ENCODE peak calls at places on chromosomes 3 and 15, in ten cellular contexts. B is ovary, L is upper lobe of left lung, P is DND-41, D is pancreas, K is psoas muscle, O is fibroblast of lung, N is breast epithelium, Y is uterus, J is upper lobe of right lung. A is an unnamed sample. For H3K36me3 and H3K27me3, the result is how much of the 10 kb centered on the place peaks cover.

GRCh38 chr3:73026702-73027101 is 30.1 kb downstream of the PPP4R2 start:
- DNase-seq in B (no peak), L (no peak), P (no peak), D (no peak), K (no peak), O (no peak), N (no peak), Y (no peak), J (no peak), A (no peak)

GRCh38 chr3:53506763-53507145 is 12.3 kb downstream of the CACNA1D start:
- DNase-seq in B (no peak), L (no peak), P (no peak), D (no peak), K (no peak), O (no peak), N (no peak), Y (no peak), J (no peak), A (no peak)

GRCh38 chr3:72523409-72524172 is 324.7 kb downstream of the SHQ1 start:
- DNase-seq in B (no peak), L (no peak), P (no peak), D (peak), K (peak), O (no peak), N (no peak), Y (no peak), J (no peak), A (peak)

GRCh38 chr3:49683162-49683561 is 6.1 kb downstream of the MST1 start:
- DNase-seq in B (no peak), L (no peak), P (no peak), D (no peak), K (no peak), O (no peak), N (no peak), Y (no peak), J (no peak), A (no peak)

GRCh38 chr3:38646630-38647029 is 2.9 kb downstream of the SCN5A start:
- DNase-seq in B (no peak), L (no peak), P (no peak), D (no peak), K (no peak), O (peak), N (no peak), Y (no peak), J (no peak), A (no peak)

GRCh38 chr15:73941044-73941443 is 14.8 kb downstream of the LOXL1 start:
- DNase-seq in B (no peak), L (no peak), P (no peak), D (no peak), K (no peak), O (peak), N (no peak), Y (no peak), J (no peak), A (no peak)

GRCh38 chr3:128307029-128307633 is 153.8 kb downstream of the EEFSEC start:
- DNase-seq in B (no peak), L (no peak), P (no peak), D (no peak), K (no peak), O (no peak), N (no peak), Y (no peak), J (no peak), A (no peak)

GRCh38 chr15:73305331-73306211 is 63.2 kb downstream of the HCN4 start:
- DNase-seq in B (no peak), L (no peak), P (peak), D (no peak), K (no peak), O (peak), N (no peak), Y (no peak), J (no peak), A (no peak)

GRCh38 chr15:77060560-77060959 is 10.3 kb downstream of the TSPAN3 start:
- DNase-seq in B (no peak), L (no peak), P (no peak), D (no peak), K (no peak), O (peak), N (no peak), Y (no peak), J (no peak), A (no peak)

GRCh38 chr3:95028688-95029087 is 965.8 kb downstream of the NSUN3 start:
- DNase-seq in B (no peak), L (no peak), P (no peak), D (no peak), K (no peak), O (no peak), N (no peak), Y (no peak), J (no peak), A (no peak)

GRCh38 chr3:195908439-195909293 is at the start of gene TNK2:
- DNase-seq in B (no peak), L (peak), P (peak), D (no peak), K (peak), O (no peak), N (no peak), Y (no peak), J (peak), A (peak)

GRCh38 chr3:78096488-78097255 is 1056.8 kb downstream of the ROBO2 start:
- DNase-seq in B (no peak), L (no peak), P (no peak), D (no peak), K (no peak), O (no peak), N (no peak), Y (no peak), J (no peak), A (no peak)

GRCh38 chr3:185527364-185527763 is 25.0 kb downstream of the LIPH start:
- DNase-seq in B (no peak), L (no peak), P (no peak), D (no peak), K (no peak), O (no peak), N (no peak), Y (no peak), J (no peak), A (no peak)

GRCh38 chr3:190505381-190506003 is 8.4 kb upstream of the IL1RAP start:
- DNase-seq in B (no peak), L (no peak), P (no peak), D (no peak), K (no peak), O (no peak), N (no peak), Y (no peak), J (no peak), A (no peak)

GRCh38 chr3:151015762-151016161 is 43.2 kb upstream of the CLRN1 start:
- DNase-seq in B (no peak), L (no peak), P (no peak), D (no peak), K (no peak), O (no peak), N (no peak), Y (no peak), J (no peak), A (no peak)

GRCh38 chr3:48960841-48961413 is 29.1 kb upstream of the P4HTM start:
- DNase-seq in B (no peak), L (no peak), P (no peak), D (no peak), K (no peak), O (peak), N (no peak), Y (no peak), J (no peak), A (no peak)

GRCh38 chr15:67070150-67070549 is 4.7 kb downstream of the SMAD3 start:
- DNase-seq in B (no peak), L (no peak), P (no peak), D (no peak), K (no peak), O (no peak), N (no peak), Y (no peak), J (no peak), A (no peak)

GRCh38 chr3:82607391-82607790 is 845.9 kb upstream of the GBE1 start:
- DNase-seq in B (no peak), L (no peak), P (no peak), D (no peak), K (no peak), O (no peak), N (no peak), Y (no peak), J (no peak), A (no peak)

GRCh38 chr3:134771962-134772361 is 23.1 kb upstream of the EPHB1 start:
- DNase-seq in B (no peak), L (no peak), P (no peak), D (no peak), K (no peak), O (no peak), N (no peak), Y (no peak), J (no peak), A (no peak)

GRCh38 chr3:171790898-171791694 is 19.2 kb downstream of the PLD1 start:
- DNase-seq in B (no peak), L (no peak), P (no peak), D (no peak), K (no peak), O (peak), N (no peak), Y (no peak), J (no peak), A (no peak)

GRCh38 chr3:147838650-147839049 is 429.5 kb downstream of the ZIC1 start:
- DNase-seq in B (no peak), L (no peak), P (no peak), D (no peak), K (no peak), O (peak), N (no peak), Y (no peak), J (no peak), A (no peak)

GRCh38 chr3:88767746-88768145 is 339.7 kb upstream of the EPHA3 start:
- DNase-seq in B (no peak), L (no peak), P (no peak), D (no peak), K (no peak), O (no peak), N (no peak), Y (no peak), J (no peak), A (no peak)

GRCh38 chr3:43766672-43767465 is 76.1 kb downstream of the ABHD5 start:
- DNase-seq in B (no peak), L (no peak), P (no peak), D (no peak), K (no peak), O (no peak), N (no peak), Y (no peak), J (no peak), A (no peak)

GRCh38 chr3:9583792-9584191 is 30.2 kb upstream of the LHFPL4 start:
- DNase-seq in B (no peak), L (no peak), P (no peak), D (no peak), K (no peak), O (no peak), N (no peak), Y (no peak), J (no peak), A (no peak)

GRCh38 chr15:25242957-25243799 is 195.6 kb downstream of the UBE3A start:
- DNase-seq in B (no peak), L (no peak), P (no peak), D (peak), K (peak), O (no peak), N (peak), Y (peak), J (peak), A (no peak)

GRCh38 chr3:24180616-24181015 is 235.5 kb downstream of the NR1D2 start:
- DNase-seq in B (no peak), L (no peak), P (no peak), D (no peak), K (no peak), O (no peak), N (no peak), Y (no peak), J (no peak), A (no peak)

GRCh38 chr15:56042982-56043980 is 49.9 kb upstream of the NEDD4 start:
- DNase-seq in B (no peak), L (no peak), P (peak), D (no peak), K (no peak), O (no peak), N (no peak), Y (no peak), J (no peak), A (no peak)

GRCh38 chr15:74438206-74438605 is 4.4 kb upstream of the SEMA7A start:
- DNase-seq in B (no peak), L (no peak), P (no peak), D (no peak), K (no peak), O (no peak), N (no peak), Y (no peak), J (no peak), A (no peak)

GRCh38 chr3:16896094-16896627 is 11.4 kb downstream of the PLCL2 start:
- DNase-seq in B (no peak), L (no peak), P (no peak), D (no peak), K (no peak), O (no peak), N (no peak), Y (no peak), J (no peak), A (no peak)

GRCh38 chr3:76099956-76100355 is 314.6 kb upstream of the ZNF717 start:
- DNase-seq in B (no peak), L (no peak), P (no peak), D (no peak), K (no peak), O (no peak), N (no peak), Y (no peak), J (no peak), A (no peak)

GRCh38 chr15:68091743-68092142 is 37.6 kb downstream of the PIAS1 start:
- DNase-seq in B (no peak), L (no peak), P (no peak), D (no peak), K (no peak), O (no peak), N (no peak), Y (no peak), J (no peak), A (no peak)

GRCh38 chr3:60742606-60743145 is 508.6 kb downstream of the FHIT start:
- DNase-seq in B (no peak), L (no peak), P (no peak), D (no peak), K (peak), O (peak), N (no peak), Y (no peak), J (no peak), A (no peak)

GRCh38 chr3:10228248-10228950 is 19.9 kb upstream of the TATDN2 start:
- DNase-seq in B (no peak), L (no peak), P (no peak), D (no peak), K (no peak), O (no peak), N (no peak), Y (no peak), J (no peak), A (no peak)

GRCh38 chr15:31383150-31383549 is 56.5 kb downstream of the KLF13 start:
- DNase-seq in B (no peak), L (no peak), P (no peak), D (no peak), K (no peak), O (no peak), N (no peak), Y (no peak), J (no peak), A (no peak)

GRCh38 chr15:65044724-65045481 is at the start of gene SLC51B:
- DNase-seq in B (peak), L (no peak), P (no peak), D (no peak), K (no peak), O (peak), N (no peak), Y (no peak), J (peak), A (no peak)

GRCh38 chr15:35654334-35654733 is 108.4 kb upstream of the DPH6 start:
- DNase-seq in B (no peak), L (no peak), P (no peak), D (no peak), K (no peak), O (no peak), N (no peak), Y (no peak), J (no peak), A (no peak)

GRCh38 chr3:183252973-183253363 is at the start of gene B3GNT5:
- DNase-seq in B (peak), L (peak), P (no peak), D (peak), K (peak), O (no peak), N (no peak), Y (peak), J (peak), A (no peak)

GRCh38 chr3:133475245-133476010 is 75.6 kb downstream of the BFSP2 start:
- DNase-seq in B (no peak), L (no peak), P (no peak), D (no peak), K (no peak), O (no peak), N (no peak), Y (no peak), J (no peak), A (peak)

GRCh38 chr15:58224068-58224467 is 85.9 kb downstream of the AQP9 start:
- DNase-seq in B (no peak), L (no peak), P (no peak), D (no peak), K (peak), O (peak), N (no peak), Y (no peak), J (no peak), A (no peak)

GRCh38 chr3:136893848-136894443 is 31.9 kb downstream of the NCK1 start:
- DNase-seq in B (no peak), L (no peak), P (no peak), D (no peak), K (no peak), O (peak), N (no peak), Y (no peak), J (no peak), A (no peak)

GRCh38 chr3:136889947-136890346 is 27.9 kb downstream of the NCK1 start:
- DNase-seq in B (no peak), L (peak), P (no peak), D (no peak), K (no peak), O (no peak), N (no peak), Y (no peak), J (no peak), A (no peak)

DNA sequence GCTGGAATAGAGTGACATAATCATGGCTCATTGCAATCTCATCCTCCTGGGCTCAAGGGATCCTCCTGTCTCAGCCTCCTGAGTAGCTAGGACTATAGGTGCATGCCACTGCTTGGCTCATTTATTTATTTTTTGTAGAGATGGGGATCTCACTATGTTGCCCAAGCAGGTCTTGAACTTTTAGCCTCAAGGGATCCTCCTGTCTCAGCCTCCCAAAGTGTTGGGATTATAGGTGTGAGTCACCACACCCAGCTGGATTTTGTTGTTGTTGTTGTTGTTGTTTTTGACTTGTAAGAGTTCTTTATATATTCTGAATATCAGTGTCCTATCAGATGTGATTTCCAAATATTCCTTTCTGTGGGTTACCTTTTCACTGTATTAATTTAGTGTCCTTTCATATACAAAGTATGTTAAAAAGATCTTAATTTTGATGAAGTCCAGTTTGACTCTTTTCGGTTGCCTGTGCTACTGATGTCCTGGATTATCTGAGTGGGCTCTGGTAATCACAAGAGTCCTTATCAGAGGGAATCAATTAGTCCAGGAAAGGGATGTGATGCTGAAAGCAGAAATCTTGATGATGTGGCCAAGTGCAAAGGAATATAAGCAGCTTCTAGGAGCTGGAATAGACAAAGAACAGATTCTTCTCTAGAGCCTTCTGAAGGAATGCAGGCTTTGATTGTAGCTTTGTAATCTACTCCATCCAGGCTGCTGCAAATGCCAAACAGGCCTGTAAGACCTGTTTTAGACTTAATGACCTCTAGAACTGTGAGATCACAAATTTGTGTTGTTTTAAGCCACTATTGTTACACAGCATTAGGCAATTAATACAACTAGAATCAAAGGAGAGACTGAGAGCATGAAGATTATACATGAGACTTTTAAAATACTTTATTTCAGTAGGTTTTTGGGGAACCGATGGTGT is 30.2 kb downstream of the NCK1 start:
- DNase-seq in B (no peak), L (no peak), P (no peak), D (no peak), K (no peak), O (no peak), N (no peak), Y (no peak), J (no peak), A (no peak)
- TF ChIP-seq CTCF in B (no peak), L (no peak), P (no peak), D (no peak), K (no peak), O (no peak), N (no peak), Y (no peak), J (no peak), A (no peak)

GRCh38 chr3:27059489-27059888 is 309.7 kb downstream of the NEK10 start:
- DNase-seq in B (no peak), L (no peak), P (no peak), D (no peak), K (no peak), O (no peak), N (no peak), Y (no peak), J (no peak), A (no peak)
- H3K36me3 ChIP-seq in B (under half), L (under half), P (under half), D (under half), K (under half), O (under half), N (under half), Y (under half), J (under half), A (under half)

GRCh38 chr3:122975924-122976293 is 51.7 kb downstream of the SEMA5B start:
- DNase-seq in B (no peak), L (no peak), P (peak), D (no peak), K (no peak), O (no peak), N (no peak), Y (no peak), J (no peak), A (no peak)

GRCh38 chr3:122974764-122975162 is 52.8 kb downstream of the SEMA5B start:
- DNase-seq in B (peak), L (no peak), P (peak), D (no peak), K (no peak), O (peak), N (no peak), Y (peak), J (no peak), A (no peak)

GRCh38 chr3:122975163-122975923 is 52.2 kb downstream of the SEMA5B start:
- DNase-seq in B (peak), L (no peak), P (peak), D (peak), K (no peak), O (peak), N (peak), Y (peak), J (no peak), A (no peak)

GRCh38 chr3:122977645-122978466 is 49.7 kb downstream of the SEMA5B start:
- DNase-seq in B (no peak), L (peak), P (no peak), D (no peak), K (no peak), O (peak), N (no peak), Y (peak), J (peak), A (no peak)

GRCh38 chr3:122973893-122974615 is 53.5 kb downstream of the SEMA5B start:
- DNase-seq in B (no peak), L (no peak), P (no peak), D (no peak), K (no peak), O (no peak), N (no peak), Y (no peak), J (no peak), A (no peak)
- H3K27me3 ChIP-seq in B (under half), L (under half), P (under half), D (under half), K (under half), O (under half), N (under half), Y (under half), J (under half), A (under half)

GRCh38 chr3:68206524-68207117 is 552.2 kb upstream of the SUCLG2 start:
- DNase-seq in B (no peak), L (no peak), P (no peak), D (no peak), K (no peak), O (no peak), N (no peak), Y (no peak), J (no peak), A (no peak)
- TF ChIP-seq CTCF in B (no peak), L (no peak), P (peak), D (no peak), K (no peak), O (no peak), N (no peak), Y (no peak), J (no peak), A (peak)

GRCh38 chr3:127034195-127034989 is 51.5 kb downstream of the PLXNA1 start:
- DNase-seq in B (no peak), L (peak), P (no peak), D (no peak), K (peak), O (no peak), N (no peak), Y (no peak), J (no peak), A (no peak)
- H3K36me3 ChIP-seq in B (under half), L (half or more), P (under half), D (under half), K (under half), O (under half), N (under half), Y (under half), J (under half), A (under half)

GRCh38 chr15:85000937-85001336 is 19.3 kb downstream of the PDE8A start:
- DNase-seq in B (no peak), L (no peak), P (no peak), D (no peak), K (no peak), O (no peak), N (no peak), Y (no peak), J (no peak), A (no peak)
- H3K27me3 ChIP-seq in B (under half), L (under half), P (under half), D (under half), K (under half), O (under half), N (under half), Y (under half), J (under half), A (under half)

A was measured in GM06990.